ENCODE peak calls at places on chromosomes 11 and 22, in seven cellular contexts. Y is HTR-8/SVneo; N is OCI-M1; I is stimulated activated CD4-positive, alpha-beta T cell treated with anti-CD3 and anti-CD28 coated beads, Interleukin-2, amount 100 ng/mL, for 48 hours; G is activated gamma-delta T cell; Z is RWPE1; A is kidney tubule cell. D is an unnamed sample.

GRCh38 chr11:123822591-123822990 is 16.4 kb upstream of the OR6M1 start:
- DNase-seq in Y (no peak), N (peak), I (no peak), G (no peak), Z (no peak), A (no peak), D (no peak)

GRCh38 chr11:129252621-129253020 is 60.5 kb upstream of the ARHGAP32 start:
- DNase-seq in Y (no peak), N (no peak), I (no peak), G (no peak), Z (no peak), A (peak), D (no peak)

GRCh38 chr11:16809901-16810668 is 71.6 kb downstream of the C11orf58 start:
- DNase-seq in Y (no peak), N (no peak), I (no peak), G (no peak), Z (peak), A (peak), D (no peak)

GRCh38 chr11:90783111-90783510 is 560.3 kb upstream of the CHORDC1 start:
- DNase-seq in Y (no peak), N (no peak), I (no peak), G (no peak), Z (no peak), A (no peak), D (no peak)

GRCh38 chr22:46171940-46172339 is 21.6 kb downstream of the PPARA start:
- DNase-seq in Y (no peak), N (no peak), I (no peak), G (no peak), Z (peak), A (peak), D (no peak)

GRCh38 chr11:28117712-28118111 is 9.5 kb downstream of the METTL15 start:
- DNase-seq in Y (no peak), N (no peak), I (no peak), G (no peak), Z (no peak), A (peak), D (no peak)

GRCh38 chr11:66559141-66559861 is 9.1 kb downstream of the CTSF start:
- DNase-seq in Y (no peak), N (no peak), I (no peak), G (no peak), Z (no peak), A (no peak), D (no peak)

GRCh38 chr11:69892237-69892985 is 73.2 kb upstream of the FGF3 start:
- DNase-seq in Y (no peak), N (peak), I (no peak), G (no peak), Z (no peak), A (no peak), D (no peak)

GRCh38 chr11:75577198-75577597 is 15.1 kb downstream of the SERPINH1 start:
- DNase-seq in Y (peak), N (peak), I (peak), G (no peak), Z (peak), A (peak), D (peak)

GRCh38 chr11:134655189-134655937 is 243.3 kb upstream of the B3GAT1 start:
- DNase-seq in Y (no peak), N (no peak), I (no peak), G (no peak), Z (no peak), A (no peak), D (no peak)

GRCh38 chr11:68012044-68012842 is 2.1 kb downstream of the ALDH3B1 start:
- DNase-seq in Y (no peak), N (no peak), I (no peak), G (no peak), Z (no peak), A (no peak), D (peak)

GRCh38 chr11:13183094-13183825 is 94.3 kb upstream of the BMAL1 start:
- DNase-seq in Y (peak), N (peak), I (no peak), G (no peak), Z (peak), A (peak), D (peak)

GRCh38 chr11:35579557-35580396 is 38.5 kb upstream of the FJX1 start:
- DNase-seq in Y (peak), N (peak), I (no peak), G (no peak), Z (peak), A (peak), D (peak)

GRCh38 chr11:77087723-77088225 is 14.9 kb upstream of the OMP start:
- DNase-seq in Y (no peak), N (no peak), I (no peak), G (no peak), Z (no peak), A (no peak), D (no peak)

GRCh38 chr11:102476069-102476468 is 23.5 kb upstream of the TMEM123 start:
- DNase-seq in Y (no peak), N (no peak), I (no peak), G (no peak), Z (no peak), A (peak), D (no peak)

GRCh38 chr11:68327586-68328370 is 15.4 kb downstream of the LRP5 start:
- DNase-seq in Y (no peak), N (no peak), I (no peak), G (no peak), Z (no peak), A (no peak), D (no peak)

GRCh38 chr11:64305691-64306562 is 603 bp downstream of the ESRRA start:
- DNase-seq in Y (no peak), N (peak), I (peak), G (peak), Z (no peak), A (peak), D (peak)

GRCh38 chr11:13143486-13144297 is 133.9 kb upstream of the BMAL1 start:
- DNase-seq in Y (no peak), N (no peak), I (no peak), G (no peak), Z (no peak), A (peak), D (no peak)

GRCh38 chr11:1446623-1447022 is 40.0 kb downstream of the MOB2 start:
- DNase-seq in Y (no peak), N (no peak), I (no peak), G (no peak), Z (no peak), A (no peak), D (no peak)

GRCh38 chr11:121194731-121195596 is 93.9 kb downstream of the TECTA start:
- DNase-seq in Y (peak), N (peak), I (peak), G (no peak), Z (peak), A (peak), D (peak)

GRCh38 chr22:20261848-20262581 is 6.1 kb downstream of the RTN4R start:
- DNase-seq in Y (no peak), N (no peak), I (no peak), G (no peak), Z (no peak), A (no peak), D (no peak)

GRCh38 chr11:44326615-44327475 is 16.9 kb upstream of the ALX4 start:
- DNase-seq in Y (no peak), N (peak), I (no peak), G (no peak), Z (no peak), A (no peak), D (no peak)

GRCh38 chr11:839875-840617 is 2.3 kb downstream of the POLR2L start:
- DNase-seq in Y (no peak), N (no peak), I (no peak), G (no peak), Z (no peak), A (peak), D (peak)

GRCh38 chr22:23233084-23233501 is 52.8 kb downstream of the BCR start:
- DNase-seq in Y (no peak), N (no peak), I (no peak), G (no peak), Z (no peak), A (no peak), D (no peak)

GRCh38 chr11:27319065-27319464 is 44.0 kb downstream of the CCDC34 start:
- DNase-seq in Y (no peak), N (no peak), I (no peak), G (no peak), Z (peak), A (peak), D (peak)

GRCh38 chr22:37571258-37571991 is 8.5 kb downstream of the LGALS2 start:
- DNase-seq in Y (peak), N (no peak), I (no peak), G (no peak), Z (no peak), A (peak), D (peak)

GRCh38 chr11:44310198-44310455 is 188 bp upstream of the ALX4 start:
- DNase-seq in Y (no peak), N (no peak), I (no peak), G (no peak), Z (no peak), A (no peak), D (no peak)

GRCh38 chr11:66332371-66333219 is 3.6 kb downstream of the RIN1 start:
- DNase-seq in Y (no peak), N (no peak), I (no peak), G (no peak), Z (no peak), A (no peak), D (no peak)

GRCh38 chr11:119310682-119311052 is 6.3 kb downstream of the MCAM start:
- DNase-seq in Y (no peak), N (no peak), I (no peak), G (no peak), Z (no peak), A (no peak), D (no peak)

D was measured in A549.